ENCODE peak calls at places on chromosomes 1 and 21, in six cellular contexts. One of them, this sample, is unnamed.

GRCh38 chr1:4877426-4877825 is 223.0 kb downstream of the AJAP1 start:
- DNase-seq in GM12878: no peak
- DNase-seq in SK-N-SH: no peak
- DNase-seq in K562: no peak
- DNase-seq in HepG2: no peak
- DNase-seq in H1: no peak
- DNase-seq in this sample: no peak

GRCh38 chr1:208944981-208945451 is 638.5 kb upstream of the CAMK1G start:
- DNase-seq in GM12878: no peak
- DNase-seq in SK-N-SH: no peak
- DNase-seq in K562: no peak
- DNase-seq in HepG2: no peak
- DNase-seq in H1: no peak
- DNase-seq in this sample: no peak

GRCh38 chr1:13450204-13450603 is 40.0 kb downstream of the PRAMEF20 start:
- DNase-seq in GM12878: no peak
- DNase-seq in SK-N-SH: no peak
- DNase-seq in K562: no peak
- DNase-seq in HepG2: no peak
- DNase-seq in H1: no peak
- DNase-seq in this sample: no peak

GRCh38 chr1:41161851-41162250 is 80.3 kb downstream of the SCMH1 start:
- DNase-seq in GM12878: no peak
- DNase-seq in SK-N-SH: no peak
- DNase-seq in K562: no peak
- DNase-seq in HepG2: no peak
- DNase-seq in H1: no peak
- DNase-seq in this sample: no peak

GRCh38 chr21:46180778-46181391 is 3.4 kb downstream of the SPATC1L start:
- DNase-seq in GM12878: no peak
- DNase-seq in SK-N-SH: no peak
- DNase-seq in K562: no peak
- DNase-seq in HepG2: no peak
- DNase-seq in H1: no peak
- DNase-seq in this sample: no peak

GRCh38 chr1:231618588-231619256 is 7.9 kb upstream of the DISC1 start:
- DNase-seq in GM12878: no peak
- DNase-seq in SK-N-SH: no peak
- DNase-seq in K562: no peak
- DNase-seq in HepG2: no peak
- DNase-seq in H1: no peak
- DNase-seq in this sample: no peak

GRCh38 chr1:213985181-213986019 is 2.4 kb upstream of the PROX1 start:
- DNase-seq in GM12878: no peak
- DNase-seq in SK-N-SH: no peak
- DNase-seq in K562: no peak
- DNase-seq in HepG2: no peak
- DNase-seq in H1: no peak
- DNase-seq in this sample: no peak

GRCh38 chr21:37986000-37986399 is 69.7 kb upstream of the KCNJ6 start:
- DNase-seq in GM12878: no peak
- DNase-seq in SK-N-SH: no peak
- DNase-seq in K562: no peak
- DNase-seq in HepG2: no peak
- DNase-seq in H1: no peak
- DNase-seq in this sample: no peak

GRCh38 chr21:45767071-45768006 is 123.8 kb downstream of the PCBP3 start:
- DNase-seq in GM12878: no peak
- DNase-seq in SK-N-SH: peak; percentile 77
- DNase-seq in K562: no peak
- DNase-seq in HepG2: no peak
- DNase-seq in H1: no peak
- DNase-seq in this sample: no peak

GRCh38 chr1:47432071-47433036 is 5.5 kb upstream of the FOXD2 start:
- DNase-seq in GM12878: peak; percentile 34
- DNase-seq in SK-N-SH: peak; percentile 82
- DNase-seq in K562: peak; percentile 73
- DNase-seq in HepG2: peak; percentile 39
- DNase-seq in H1: peak; percentile 58
- DNase-seq in this sample: no peak

GRCh38 chr1:109611951-109612310 is 7.5 kb downstream of the GNAT2 start:
- DNase-seq in GM12878: no peak
- DNase-seq in SK-N-SH: no peak
- DNase-seq in K562: no peak
- DNase-seq in HepG2: no peak
- DNase-seq in H1: no peak
- DNase-seq in this sample: no peak

GRCh38 chr21:34073032-34073748 is at the start of the genes MRPS6 and SLC5A3:
- DNase-seq in GM12878: no peak
- DNase-seq in SK-N-SH: peak; percentile 94
- DNase-seq in K562: peak; percentile 95
- DNase-seq in HepG2: peak; percentile 47
- DNase-seq in H1: peak; percentile 67
- DNase-seq in this sample: peak; percentile 54

GRCh38 chr1:172909606-172910326 is 141.0 kb downstream of the TNFSF18 start:
- DNase-seq in GM12878: no peak
- DNase-seq in SK-N-SH: no peak
- DNase-seq in K562: no peak
- DNase-seq in HepG2: no peak
- DNase-seq in H1: no peak
- DNase-seq in this sample: no peak

GRCh38 chr1:185409763-185410528 is 92.9 kb upstream of the IVNS1ABP start:
- DNase-seq in GM12878: no peak
- DNase-seq in SK-N-SH: no peak
- DNase-seq in K562: no peak
- DNase-seq in HepG2: no peak
- DNase-seq in H1: no peak
- DNase-seq in this sample: no peak

GRCh38 chr21:9839011-9839661 is 682.2 kb upstream of the TPTE start:
- DNase-seq in GM12878: no peak
- DNase-seq in SK-N-SH: peak; percentile 41
- DNase-seq in K562: peak; percentile 36
- DNase-seq in HepG2: no peak
- DNase-seq in H1: no peak
- DNase-seq in this sample: no peak

GRCh38 chr1:3614755-3615742 is 3.7 kb upstream of the MEGF6 start:
- DNase-seq in GM12878: no peak
- DNase-seq in SK-N-SH: peak; percentile 81
- DNase-seq in K562: peak; percentile 65
- DNase-seq in HepG2: no peak
- DNase-seq in H1: no peak
- DNase-seq in this sample: no peak

GRCh38 chr1:40868051-40868723 is 6.0 kb upstream of the CITED4 start:
- DNase-seq in GM12878: no peak
- DNase-seq in SK-N-SH: no peak
- DNase-seq in K562: no peak
- DNase-seq in HepG2: peak; percentile 87
- DNase-seq in H1: no peak
- DNase-seq in this sample: no peak

GRCh38 chr1:116096013-116096618 is 15.1 kb upstream of the MAB21L3 start:
- DNase-seq in GM12878: no peak
- DNase-seq in SK-N-SH: no peak
- DNase-seq in K562: no peak
- DNase-seq in HepG2: peak; percentile 12
- DNase-seq in H1: no peak
- DNase-seq in this sample: no peak

GRCh38 chr1:43844114-43844513 is 89.5 kb upstream of the ARTN start:
- DNase-seq in GM12878: no peak
- DNase-seq in SK-N-SH: no peak
- DNase-seq in K562: no peak
- DNase-seq in HepG2: no peak
- DNase-seq in H1: no peak
- DNase-seq in this sample: no peak

GRCh38 chr1:17009706-17010105 is 2.0 kb downstream of the ATP13A2 start:
- DNase-seq in GM12878: no peak
- DNase-seq in SK-N-SH: peak; percentile 36
- DNase-seq in K562: no peak
- DNase-seq in HepG2: peak; percentile 27
- DNase-seq in H1: no peak
- DNase-seq in this sample: no peak

GRCh38 chr1:211938473-211939080 is 96.8 kb downstream of the INTS7 start:
- DNase-seq in GM12878: peak; percentile 71
- DNase-seq in SK-N-SH: no peak
- DNase-seq in K562: no peak
- DNase-seq in HepG2: no peak
- DNase-seq in H1: no peak
- DNase-seq in this sample: no peak

GRCh38 chr1:245684111-245684510 is 529.3 kb downstream of the KIF26B start:
- DNase-seq in GM12878: no peak
- DNase-seq in SK-N-SH: no peak
- DNase-seq in K562: no peak
- DNase-seq in HepG2: no peak
- DNase-seq in H1: no peak
- DNase-seq in this sample: no peak

GRCh38 chr1:71561729-71562128 is 480.9 kb upstream of the ZRANB2 start:
- DNase-seq in GM12878: no peak
- DNase-seq in SK-N-SH: no peak
- DNase-seq in K562: no peak
- DNase-seq in HepG2: no peak
- DNase-seq in H1: no peak
- DNase-seq in this sample: no peak

GRCh38 chr1:31687601-31688000 is 16.2 kb downstream of the COL16A1 start:
- DNase-seq in GM12878: no peak
- DNase-seq in SK-N-SH: no peak
- DNase-seq in K562: no peak
- DNase-seq in HepG2: no peak
- DNase-seq in H1: no peak
- DNase-seq in this sample: no peak

DNA sequence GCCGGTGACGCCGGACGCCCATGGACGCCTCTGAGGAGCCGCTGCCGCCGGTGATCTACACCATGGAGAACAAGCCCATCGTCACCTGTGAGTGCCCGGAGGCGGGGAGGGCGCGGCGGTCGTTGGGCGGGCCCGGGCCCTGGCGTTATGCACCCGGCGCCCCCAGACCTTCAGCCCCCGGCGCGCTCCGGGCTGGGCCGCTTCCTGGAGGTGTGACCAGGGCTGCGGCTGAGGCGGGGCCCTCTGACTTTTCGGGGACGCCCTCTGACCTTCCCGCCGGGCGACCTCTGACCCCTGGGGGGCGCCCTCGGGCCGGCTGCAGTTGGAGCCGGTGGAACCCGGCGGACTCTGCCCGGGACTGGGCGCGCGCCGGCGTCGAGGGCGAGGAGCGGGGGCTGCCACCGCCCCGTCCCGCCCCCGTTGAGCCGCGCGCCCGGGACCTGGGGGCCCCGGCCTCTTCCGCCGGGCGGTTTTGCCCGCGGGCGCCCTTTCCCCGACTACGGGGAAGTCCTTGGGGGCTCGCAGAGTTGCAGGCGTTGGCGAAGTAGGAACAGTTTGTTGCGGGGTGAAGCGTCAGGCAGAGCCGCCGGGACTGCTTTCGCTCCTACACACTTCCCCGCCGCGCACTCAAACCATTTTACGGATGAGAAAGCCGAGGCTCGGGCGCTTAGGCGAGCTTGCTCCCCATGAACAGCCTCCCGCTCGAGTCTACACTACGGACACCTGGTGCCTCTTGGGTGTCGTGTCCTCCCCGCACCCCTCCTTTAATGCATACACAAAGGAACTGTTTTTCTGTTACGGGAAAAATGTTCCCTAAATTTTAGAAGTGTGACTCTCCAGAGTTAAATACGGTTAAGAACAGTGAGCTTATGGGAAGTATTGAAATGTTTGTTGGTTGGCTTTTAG is 618 bp downstream of the TRAPPC10 start:
- DNase-seq in GM12878: peak; percentile 27
- DNase-seq in SK-N-SH: peak; percentile 84
- DNase-seq in K562: peak; percentile 95
- DNase-seq in HepG2: peak; percentile 65
- DNase-seq in H1: no peak
- DNase-seq in this sample: no peak
- TF ChIP-seq MAX in GM12878: no peak
- TF ChIP-seq MAX in SK-N-SH: no peak
- TF ChIP-seq MAX in K562: no peak
- TF ChIP-seq MAX in HepG2: no peak
- TF ChIP-seq MAX in H1: no peak
- TF ChIP-seq MAX in this sample: no peak

GRCh38 chr1:234090212-234091064 is 186.0 kb downstream of the SLC35F3 start:
- DNase-seq in GM12878: no peak
- DNase-seq in SK-N-SH: no peak
- DNase-seq in K562: no peak
- DNase-seq in HepG2: no peak
- DNase-seq in H1: no peak
- DNase-seq in this sample: no peak
- TF ChIP-seq SIN3A in GM12878: no peak
- TF ChIP-seq SIN3A in SK-N-SH: no peak
- TF ChIP-seq SIN3A in K562: no peak
- TF ChIP-seq SIN3A in HepG2: no peak
- TF ChIP-seq SIN3A in H1: no peak
- TF ChIP-seq SIN3A in this sample: no peak

GRCh38 chr1:84156210-84156621 is 12.1 kb downstream of the PRKACB start:
- DNase-seq in GM12878: no peak
- DNase-seq in SK-N-SH: no peak
- DNase-seq in K562: no peak
- DNase-seq in HepG2: no peak
- DNase-seq in H1: no peak
- DNase-seq in this sample: peak; percentile 97
- TF ChIP-seq MAX in GM12878: no peak
- TF ChIP-seq MAX in SK-N-SH: peak; percentile 25
- TF ChIP-seq MAX in K562: no peak
- TF ChIP-seq MAX in HepG2: no peak
- TF ChIP-seq MAX in H1: no peak
- TF ChIP-seq MAX in this sample: peak; percentile 74

GRCh38 chr1:100661176-100661575 is 58.4 kb upstream of the VCAM1 start:
- DNase-seq in GM12878: no peak
- DNase-seq in SK-N-SH: no peak
- DNase-seq in K562: no peak
- DNase-seq in HepG2: no peak
- DNase-seq in H1: no peak
- DNase-seq in this sample: no peak

GRCh38 chr1:100657876-100658715 is 61.4 kb upstream of the VCAM1 start:
- DNase-seq in GM12878: no peak
- DNase-seq in SK-N-SH: peak; percentile 7
- DNase-seq in K562: no peak
- DNase-seq in HepG2: peak; percentile 1
- DNase-seq in H1: no peak
- DNase-seq in this sample: no peak

GRCh38 chr1:100658716-100659026 is 60.9 kb upstream of the VCAM1 start:
- DNase-seq in GM12878: no peak
- DNase-seq in SK-N-SH: no peak
- DNase-seq in K562: no peak
- DNase-seq in HepG2: no peak
- DNase-seq in H1: no peak
- DNase-seq in this sample: no peak
- TF ChIP-seq SIN3A in GM12878: no peak
- TF ChIP-seq SIN3A in SK-N-SH: no peak
- TF ChIP-seq SIN3A in K562: no peak
- TF ChIP-seq SIN3A in HepG2: no peak
- TF ChIP-seq SIN3A in H1: no peak
- TF ChIP-seq SIN3A in this sample: no peak

This sample was measured in HCT116.